ENCODE peak calls at places on chromosomes 1 and 21, in six cellular contexts. U is hepatocyte, V is GM13976, B is glutamatergic neuron, I is breast epithelium, C is GM23338. L is an unnamed sample.

GRCh38 chr21:42215942-42216725 is 2.8 kb upstream of the ABCG1 start:
- DNase-seq in V (no peak), B (no peak), I (no peak), C (no peak), U (no peak), L (no peak)

GRCh38 chr1:200510228-200510623 is 100.4 kb upstream of the ZNF281 start:
- DNase-seq in I (no peak), U (peak; percentile 90), B (peak; percentile 79), C (peak; percentile 91), V (peak; percentile 84), L (peak; percentile 81)

GRCh38 chr21:29647353-29647781 is 292.4 kb downstream of the GRIK1 start:
- DNase-seq in C (no peak), U (peak; percentile 16), B (no peak), I (no peak), V (no peak), L (no peak)

GRCh38 chr21:14968029-14968428 is 96.8 kb downstream of the NRIP1 start:
- DNase-seq in B (no peak), U (no peak), I (no peak), V (no peak), C (no peak), L (no peak)

GRCh38 chr1:2356911-2357845 is 34.2 kb downstream of the MORN1 start:
- DNase-seq in U (no peak), C (no peak), I (no peak), V (no peak), B (peak; percentile 13), L (no peak)

GRCh38 chr21:38793926-38794713 is 11.6 kb upstream of the ETS2 start:
- DNase-seq in U (peak; percentile 73), I (no peak), V (no peak), C (no peak), B (no peak), L (no peak)

GRCh38 chr1:74193908-74194307 is 4.1 kb downstream of the LRRIQ3 start:
- DNase-seq in C (no peak), U (no peak), V (no peak), I (no peak), B (no peak), L (no peak)

GRCh38 chr1:171188388-171189266 is 3.5 kb downstream of the FMO2 start:
- DNase-seq in U (peak; percentile 73), V (peak; percentile 51), I (no peak), C (peak; percentile 92), B (peak; percentile 42), L (peak; percentile 46)

GRCh38 chr1:37474697-37475379 is 458 bp downstream of the ZC3H12A start:
- DNase-seq in U (no peak), B (no peak), V (peak; percentile 30), I (peak; percentile 61), C (peak; percentile 45), L (no peak)

GRCh38 chr1:154784924-154785531 is 85.1 kb downstream of the KCNN3 start:
- DNase-seq in I (no peak), C (peak; percentile 19), B (no peak), U (no peak), V (peak; percentile 87), L (peak; percentile 83)

GRCh38 chr1:56868761-56869160 is 14.2 kb downstream of the C8A start:
- DNase-seq in B (no peak), V (no peak), C (no peak), I (no peak), U (no peak), L (no peak)

GRCh38 chr1:31798433-31799195 is 17.2 kb downstream of the SPOCD1 start:
- DNase-seq in U (peak; percentile 72), I (peak; percentile 45), B (no peak), V (no peak), C (no peak), L (no peak)

GRCh38 chr1:60835649-60836048 is 246.7 kb upstream of the NFIA start:
- DNase-seq in V (no peak), U (no peak), C (no peak), I (no peak), B (no peak), L (no peak)

GRCh38 chr1:150561830-150562367 is 12.7 kb downstream of the ADAMTSL4 start:
- DNase-seq in U (peak; percentile 97), I (peak; percentile 96), B (peak; percentile 81), V (peak; percentile 84), C (peak; percentile 98), L (peak; percentile 88)

DNA sequence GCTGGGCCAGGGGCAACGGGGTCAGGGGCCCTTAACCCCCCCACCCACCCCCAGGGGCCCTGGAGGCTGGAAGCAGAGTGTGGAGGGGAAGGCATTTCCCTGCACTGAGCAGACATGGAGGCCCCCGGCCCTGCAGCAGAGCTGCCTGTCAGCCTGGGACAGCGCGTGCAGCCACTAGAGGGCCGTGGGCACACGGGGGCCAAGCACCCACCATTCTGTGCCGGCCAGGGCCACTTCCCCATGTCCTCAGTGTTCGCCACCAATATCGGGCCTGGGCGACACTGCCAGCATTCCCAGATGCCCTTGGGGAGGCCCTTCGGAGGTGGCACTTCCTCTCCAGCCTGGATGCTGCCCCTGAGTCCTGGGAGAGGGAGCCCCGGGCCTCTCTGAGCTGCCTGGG is 23.2 kb upstream of the ARHGEF16 start:
- DNase-seq in C (peak; percentile 62), U (no peak), I (no peak), V (no peak), B (peak; percentile 53), L (no peak)
- TF ChIP-seq CTCF in C (peak; percentile 67), U (peak; percentile 28), I (no peak), V (no peak), B (peak; percentile 68), L (peak; percentile 27)

GRCh38 chr1:20366766-20367602 is 76.3 kb downstream of the VWA5B1 start:
- DNase-seq in B (peak; percentile 81), U (peak; percentile 75), I (no peak), C (peak; percentile 92), V (peak; percentile 55), L (peak; percentile 60)
- TF ChIP-seq CTCF in B (peak; percentile 66), U (peak; percentile 49), I (peak; percentile 40), C (peak; percentile 74), V (no peak), L (peak; percentile 33)

DNA sequence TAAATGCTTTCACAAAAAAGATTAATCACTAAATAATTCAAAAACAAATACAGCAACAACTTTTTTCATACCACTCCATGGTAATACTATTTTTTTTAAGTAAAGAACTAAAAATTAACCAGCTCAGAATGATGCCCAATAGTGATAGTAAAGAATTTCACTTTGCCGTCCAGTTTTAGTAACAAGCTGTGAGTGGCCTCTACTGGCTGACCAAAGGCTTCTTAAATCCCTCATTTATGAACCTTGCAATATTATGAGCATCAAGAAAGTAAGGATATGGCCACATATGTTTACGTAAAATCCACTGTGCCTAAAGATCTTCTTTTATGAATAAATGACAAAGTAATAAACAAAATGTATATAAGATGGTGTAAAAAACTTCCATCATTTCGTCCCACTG is 108.6 kb downstream of the GPATCH2 start:
- DNase-seq in B (no peak), I (no peak), V (no peak), C (no peak), U (no peak), L (no peak)
- TF ChIP-seq CTCF in B (no peak), I (no peak), V (no peak), C (peak; percentile 12), U (peak; percentile 28), L (no peak)

DNA sequence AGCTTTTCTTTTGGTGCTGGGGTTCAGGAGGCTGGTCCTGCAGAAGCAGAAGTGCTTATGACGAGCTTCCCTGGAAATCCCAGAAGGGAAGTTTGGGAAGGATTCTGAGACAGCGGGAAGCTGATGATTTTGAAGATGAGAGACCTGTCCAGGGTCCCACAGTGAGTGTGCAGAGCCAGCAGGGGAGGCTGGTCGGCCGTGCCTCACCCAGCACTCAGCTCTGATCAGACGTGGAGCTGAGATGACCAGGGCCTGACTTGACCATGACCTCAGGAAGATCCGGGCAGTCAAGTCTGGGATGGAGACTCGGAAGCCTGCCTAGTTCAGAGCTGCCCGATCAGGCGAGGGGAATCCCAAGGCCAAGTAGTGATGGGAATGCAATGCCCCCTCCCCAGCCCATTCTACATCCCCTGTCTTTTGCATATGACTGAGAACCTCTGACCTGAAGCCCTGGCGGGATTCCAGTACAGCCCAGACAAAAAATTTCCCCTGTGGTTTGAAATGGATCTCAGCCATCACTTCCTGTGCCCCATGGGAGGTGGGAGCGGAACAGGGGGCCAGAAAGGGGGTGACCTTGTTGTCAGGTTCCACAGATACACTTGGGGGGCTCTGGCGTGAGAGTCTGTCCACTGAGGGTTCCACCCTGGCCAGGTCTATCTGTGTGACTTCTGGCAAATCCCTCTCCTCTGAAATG is 96.8 kb upstream of the RUNX3 start:
- DNase-seq in B (no peak), I (no peak), C (peak; percentile 27), V (no peak), U (no peak), L (no peak)
- TF ChIP-seq CTCF in B (no peak), I (no peak), C (no peak), V (peak; percentile 14), U (no peak), L (peak; percentile 18)

GRCh38 chr1:62732327-62732726 is 44.1 kb upstream of the DOCK7 start:
- DNase-seq in C (no peak), U (peak; percentile 52), I (no peak), V (no peak), B (no peak), L (no peak)

DNA sequence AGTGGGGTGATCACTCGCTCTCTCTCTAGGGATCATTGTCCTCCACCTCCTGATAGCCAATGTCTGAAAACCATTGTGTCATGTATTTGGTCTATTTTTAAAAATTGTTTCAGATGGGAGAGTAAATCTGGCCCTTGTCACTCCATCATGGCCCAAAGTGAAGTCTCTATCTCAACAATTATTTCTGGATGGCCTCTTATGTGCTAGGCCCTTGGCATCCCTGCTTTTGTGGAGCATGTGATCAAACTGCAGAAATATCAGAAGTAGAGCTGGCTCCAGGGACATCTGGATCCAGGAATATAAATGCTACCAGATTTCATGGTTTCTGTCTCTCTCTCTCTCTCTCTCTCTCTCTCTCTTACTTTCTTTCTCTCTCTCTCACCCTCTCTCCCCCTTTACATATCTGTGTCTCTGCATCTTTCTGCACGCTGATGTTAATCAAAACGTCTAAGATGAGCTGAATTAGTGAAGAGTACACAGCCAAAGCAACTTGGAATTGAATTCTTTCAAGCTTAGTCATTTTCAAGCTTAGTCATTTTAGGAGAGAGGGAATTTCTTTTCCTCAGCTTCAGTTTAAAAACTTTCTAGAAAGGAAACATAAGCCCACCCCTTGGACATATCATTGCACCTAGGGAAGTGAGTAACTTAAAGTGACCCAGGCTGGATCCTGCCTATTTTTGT is 47.4 kb upstream of the DOCK7 start:
- DNase-seq in I (no peak), V (no peak), U (no peak), C (no peak), B (no peak), L (no peak)
- TF ChIP-seq CTCF in I (no peak), V (no peak), U (no peak), C (no peak), B (no peak), L (no peak)

GRCh38 chr1:42456010-42456753 is at the start of the genes PPCS and ZMYND12:
- DNase-seq in I (peak; percentile 82), U (peak; percentile 94), C (peak; percentile 84), B (peak; percentile 90), V (peak; percentile 93), L (peak; percentile 92)
- TF ChIP-seq CTCF in I (peak; percentile 60), U (no peak), C (no peak), B (no peak), V (no peak), L (no peak)